ENCODE peak calls at places on chromosomes 3 and 15, in four cellular contexts. One of them, this sample, is unnamed.

GRCh38 chr15:48999314-48999713 is 35.6 kb upstream of the SHC4 start:
- DNase-seq in heart left ventricle: no peak
- DNase-seq in esophagus squamous epithelium: no peak
- DNase-seq in A549: no peak
- DNase-seq in this sample: no peak

GRCh38 chr3:59266551-59266950 is 216.7 kb upstream of the CFAP20DC start:
- DNase-seq in A549: no peak
- DNase-seq in esophagus squamous epithelium: no peak
- DNase-seq in heart left ventricle: no peak
- DNase-seq in this sample: no peak

GRCh38 chr3:151468284-151468917 is 7.5 kb upstream of the IGSF10 start:
- DNase-seq in esophagus squamous epithelium: no peak
- DNase-seq in heart left ventricle: no peak
- DNase-seq in A549: peak
- DNase-seq in this sample: no peak

GRCh38 chr3:64266983-64267382 is 41.7 kb upstream of the PRICKLE2 start:
- DNase-seq in A549: no peak
- DNase-seq in heart left ventricle: no peak
- DNase-seq in esophagus squamous epithelium: no peak
- DNase-seq in this sample: no peak

GRCh38 chr3:106337116-106337515 is 468.3 kb upstream of the CBLB start:
- DNase-seq in esophagus squamous epithelium: no peak
- DNase-seq in A549: no peak
- DNase-seq in heart left ventricle: no peak
- DNase-seq in this sample: no peak

GRCh38 chr3:28326458-28326926 is 22.0 kb upstream of the ZCWPW2 start:
- DNase-seq in heart left ventricle: no peak
- DNase-seq in A549: no peak
- DNase-seq in esophagus squamous epithelium: no peak
- DNase-seq in this sample: no peak

GRCh38 chr3:177446160-177446559 is 248.9 kb upstream of the TBL1XR1 start:
- DNase-seq in heart left ventricle: no peak
- DNase-seq in A549: no peak
- DNase-seq in esophagus squamous epithelium: no peak
- DNase-seq in this sample: no peak

GRCh38 chr15:49832421-49832980 is 211.7 kb downstream of the DTWD1 start:
- DNase-seq in heart left ventricle: no peak
- DNase-seq in esophagus squamous epithelium: no peak
- DNase-seq in A549: peak
- DNase-seq in this sample: no peak

GRCh38 chr3:45034612-45035252 is 8.6 kb downstream of the CLEC3B start:
- DNase-seq in A549: no peak
- DNase-seq in esophagus squamous epithelium: no peak
- DNase-seq in heart left ventricle: peak
- DNase-seq in this sample: no peak

GRCh38 chr15:100166313-100166712 is 175.5 kb downstream of the ADAMTS17 start:
- DNase-seq in A549: no peak
- DNase-seq in esophagus squamous epithelium: no peak
- DNase-seq in heart left ventricle: no peak
- DNase-seq in this sample: no peak

GRCh38 chr3:52533623-52534280 is at the start of gene NT5DC2:
- DNase-seq in heart left ventricle: peak
- DNase-seq in A549: peak
- DNase-seq in esophagus squamous epithelium: no peak
- DNase-seq in this sample: peak

GRCh38 chr3:52531636-52532516 is 1.8 kb downstream of the NT5DC2 start:
- DNase-seq in A549: no peak
- DNase-seq in esophagus squamous epithelium: no peak
- DNase-seq in heart left ventricle: no peak
- DNase-seq in this sample: peak

GRCh38 chr3:52534281-52535183 is 875 bp upstream of the NT5DC2 start:
- DNase-seq in esophagus squamous epithelium: no peak
- DNase-seq in heart left ventricle: peak
- DNase-seq in A549: no peak
- DNase-seq in this sample: peak

GRCh38 chr3:52532517-52532837 is 1.2 kb downstream of the NT5DC2 start:
- DNase-seq in esophagus squamous epithelium: no peak
- DNase-seq in heart left ventricle: no peak
- DNase-seq in A549: no peak
- DNase-seq in this sample: no peak

GRCh38 chr3:52532838-52533622 is 627 bp downstream of the NT5DC2 start:
- DNase-seq in heart left ventricle: no peak
- DNase-seq in esophagus squamous epithelium: no peak
- DNase-seq in A549: no peak
- DNase-seq in this sample: no peak
- TF ChIP-seq POLR2A in heart left ventricle: no peak
- TF ChIP-seq POLR2A in esophagus squamous epithelium: no peak
- TF ChIP-seq POLR2A in A549: no peak
- TF ChIP-seq POLR2A in this sample: no peak

DNA sequence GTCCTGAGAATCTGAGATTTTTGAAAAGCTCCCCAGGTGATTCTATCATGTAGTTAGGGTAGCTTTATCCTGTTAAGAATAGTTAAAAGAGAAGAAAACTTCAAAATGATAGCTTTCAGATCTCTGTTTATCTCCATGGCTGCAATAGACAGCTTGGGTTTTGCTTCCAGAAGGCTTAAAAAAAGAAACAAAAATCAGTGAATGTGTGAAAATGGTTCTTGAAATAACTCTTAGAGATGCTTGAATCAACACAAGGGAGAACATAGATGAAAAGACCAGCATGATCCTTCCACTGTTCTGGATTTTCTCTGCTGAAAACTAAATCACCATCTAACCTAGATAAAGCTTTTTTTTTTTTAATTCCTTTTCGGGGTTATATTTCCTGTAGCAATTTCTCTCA is 60.9 kb upstream of the TMC3 start:
- DNase-seq in esophagus squamous epithelium: no peak
- DNase-seq in heart left ventricle: no peak
- DNase-seq in A549: no peak
- DNase-seq in this sample: no peak
- TF ChIP-seq POLR2A in esophagus squamous epithelium: no peak
- TF ChIP-seq POLR2A in heart left ventricle: no peak
- TF ChIP-seq POLR2A in A549: no peak
- TF ChIP-seq POLR2A in this sample: no peak

GRCh38 chr3:114056130-114057010 is at the start of the genes CCDC191 and QTRT2:
- DNase-seq in A549: peak
- DNase-seq in esophagus squamous epithelium: peak
- DNase-seq in heart left ventricle: peak
- DNase-seq in this sample: peak
- TF ChIP-seq POLR2A in A549: peak
- TF ChIP-seq POLR2A in esophagus squamous epithelium: no peak
- TF ChIP-seq POLR2A in heart left ventricle: no peak
- TF ChIP-seq POLR2A in this sample: no peak

GRCh38 chr3:128153156-128154011 is at the start of gene EEFSEC:
- DNase-seq in heart left ventricle: peak
- DNase-seq in A549: peak
- DNase-seq in esophagus squamous epithelium: peak
- DNase-seq in this sample: peak
- TF ChIP-seq POLR2A in heart left ventricle: no peak
- TF ChIP-seq POLR2A in A549: peak
- TF ChIP-seq POLR2A in esophagus squamous epithelium: peak
- TF ChIP-seq POLR2A in this sample: peak

This sample was measured in gastrocnemius medialis.